ENCODE peak calls at places on chromosomes 5 and 9, in five cellular contexts. One of them, this sample, is unnamed.

GRCh38 chr9:18610956-18611355 is 137.0 kb downstream of the ADAMTSL1 start:
- DNase-seq in H9: no peak
- DNase-seq in neuronal stem cell: no peak
- DNase-seq in H1: no peak
- DNase-seq in trophoblast cell: no peak
- DNase-seq in this sample: no peak

GRCh38 chr5:84381501-84382362 is 2.9 kb downstream of the EDIL3 start:
- DNase-seq in H9: no peak
- DNase-seq in trophoblast cell: no peak
- DNase-seq in neuronal stem cell: no peak
- DNase-seq in H1: no peak
- DNase-seq in this sample: peak; percentile 62

GRCh38 chr9:119322137-119322695 is 47.0 kb downstream of the BRINP1 start:
- DNase-seq in trophoblast cell: no peak
- DNase-seq in H1: no peak
- DNase-seq in H9: no peak
- DNase-seq in neuronal stem cell: no peak
- DNase-seq in this sample: peak; percentile 2

GRCh38 chr9:81686614-81687520 is 2.5 kb downstream of the TLE1 start:
- DNase-seq in H1: peak; percentile 81
- DNase-seq in neuronal stem cell: peak; percentile 82
- DNase-seq in H9: peak; percentile 87
- DNase-seq in trophoblast cell: peak; percentile 71
- DNase-seq in this sample: peak; percentile 88

GRCh38 chr9:132267660-132268059 is 87.1 kb downstream of the SETX start:
- DNase-seq in H9: no peak
- DNase-seq in neuronal stem cell: no peak
- DNase-seq in trophoblast cell: no peak
- DNase-seq in H1: peak; percentile 23
- DNase-seq in this sample: no peak

GRCh38 chr9:95499101-95499676 is 17.6 kb downstream of the PTCH1 start:
- DNase-seq in neuronal stem cell: no peak
- DNase-seq in H1: no peak
- DNase-seq in trophoblast cell: no peak
- DNase-seq in H9: no peak
- DNase-seq in this sample: no peak

GRCh38 chr9:135990468-135991429 is 29.6 kb upstream of the UBAC1 start:
- DNase-seq in trophoblast cell: no peak
- DNase-seq in H9: peak; percentile 78
- DNase-seq in H1: no peak
- DNase-seq in neuronal stem cell: peak; percentile 65
- DNase-seq in this sample: peak; percentile 51

GRCh38 chr5:122183098-122183794 is 53.9 kb downstream of the ZNF474 start:
- DNase-seq in H1: no peak
- DNase-seq in trophoblast cell: no peak
- DNase-seq in H9: no peak
- DNase-seq in neuronal stem cell: no peak
- DNase-seq in this sample: no peak

GRCh38 chr9:116998305-116998704 is 311.2 kb downstream of the TRIM32 start:
- DNase-seq in H9: no peak
- DNase-seq in neuronal stem cell: peak; percentile 54
- DNase-seq in trophoblast cell: no peak
- DNase-seq in H1: no peak
- DNase-seq in this sample: peak; percentile 55

GRCh38 chr5:144794922-144795321 is 624.2 kb downstream of the KCTD16 start:
- DNase-seq in H1: no peak
- DNase-seq in trophoblast cell: no peak
- DNase-seq in H9: no peak
- DNase-seq in neuronal stem cell: no peak
- DNase-seq in this sample: peak; percentile 1

GRCh38 chr5:34653708-34654107 is 2.4 kb upstream of the RAI14 start:
- DNase-seq in neuronal stem cell: no peak
- DNase-seq in H9: no peak
- DNase-seq in trophoblast cell: no peak
- DNase-seq in H1: no peak
- DNase-seq in this sample: no peak

GRCh38 chr9:35070823-35071813 is 1.3 kb downstream of the VCP start:
- DNase-seq in trophoblast cell: no peak
- DNase-seq in H1: no peak
- DNase-seq in H9: no peak
- DNase-seq in neuronal stem cell: no peak
- DNase-seq in this sample: no peak

GRCh38 chr5:122967085-122967484 is 69.4 kb downstream of the PPIC start:
- DNase-seq in H1: no peak
- DNase-seq in trophoblast cell: no peak
- DNase-seq in H9: no peak
- DNase-seq in neuronal stem cell: no peak
- DNase-seq in this sample: no peak

GRCh38 chr5:153798830-153799229 is 239.9 kb downstream of the FAM114A2 start:
- DNase-seq in H9: no peak
- DNase-seq in neuronal stem cell: no peak
- DNase-seq in trophoblast cell: no peak
- DNase-seq in H1: no peak
- DNase-seq in this sample: no peak

GRCh38 chr5:134143964-134144941 is 29.8 kb downstream of the TCF7 start:
- DNase-seq in trophoblast cell: peak; percentile 69
- DNase-seq in H1: peak; percentile 17
- DNase-seq in neuronal stem cell: no peak
- DNase-seq in H9: no peak
- DNase-seq in this sample: no peak

GRCh38 chr5:134145779-134146581 is 30.8 kb downstream of the SKP1 start:
- DNase-seq in H9: peak; percentile 88
- DNase-seq in trophoblast cell: peak; percentile 86
- DNase-seq in neuronal stem cell: peak; percentile 81
- DNase-seq in H1: peak; percentile 94
- DNase-seq in this sample: peak; percentile 81

GRCh38 chr5:134143431-134143830 is 28.9 kb downstream of the TCF7 start:
- DNase-seq in H1: peak; percentile 38
- DNase-seq in neuronal stem cell: no peak
- DNase-seq in trophoblast cell: no peak
- DNase-seq in H9: no peak
- DNase-seq in this sample: no peak

GRCh38 chr5:134146651-134147544 is 29.9 kb downstream of the SKP1 start:
- DNase-seq in trophoblast cell: no peak
- DNase-seq in H9: no peak
- DNase-seq in neuronal stem cell: no peak
- DNase-seq in H1: peak; percentile 32
- DNase-seq in this sample: no peak

GRCh38 chr5:134145061-134145757 is 30.7 kb downstream of the TCF7 start:
- DNase-seq in neuronal stem cell: no peak
- DNase-seq in H1: no peak
- DNase-seq in H9: no peak
- DNase-seq in trophoblast cell: no peak
- DNase-seq in this sample: no peak
- H2BK12ac ChIP-seq in neuronal stem cell: no peak overlapping the region
- H2BK12ac ChIP-seq in H1: no peak overlapping the region
- H2BK12ac ChIP-seq in H9: no peak overlapping the region
- H2BK12ac ChIP-seq in trophoblast cell: no peak overlapping the region
- H2BK12ac ChIP-seq in this sample: no peak overlapping the region

DNA sequence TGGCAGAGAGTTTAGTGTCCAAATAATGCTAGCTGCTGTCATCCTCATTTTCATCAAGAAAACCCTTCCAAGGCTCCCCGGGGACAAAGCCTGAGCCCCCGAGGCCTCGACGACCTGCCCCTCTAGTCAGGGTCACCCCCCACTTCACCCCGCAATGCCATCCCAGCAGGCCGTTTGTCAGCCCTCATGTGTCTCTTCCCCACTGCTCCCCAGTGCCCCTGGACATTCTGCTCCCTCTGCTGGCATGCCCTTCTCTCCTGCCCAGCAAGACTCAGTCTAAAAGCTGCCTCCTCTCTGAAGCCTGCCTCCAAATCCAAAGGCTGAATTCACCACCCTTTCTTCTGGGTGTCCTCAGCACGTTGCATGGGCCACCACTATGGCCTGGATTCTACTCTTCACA is 59.3 kb downstream of the PAX5 start:
- DNase-seq in H1: peak; percentile 41
- DNase-seq in neuronal stem cell: no peak
- DNase-seq in H9: peak; percentile 33
- DNase-seq in trophoblast cell: no peak
- DNase-seq in this sample: no peak
- H2BK12ac ChIP-seq in H1: no peak overlapping the region
- H2BK12ac ChIP-seq in neuronal stem cell: no peak overlapping the region
- H2BK12ac ChIP-seq in H9: no peak overlapping the region
- H2BK12ac ChIP-seq in trophoblast cell: no peak overlapping the region
- H2BK12ac ChIP-seq in this sample: no peak overlapping the region

DNA sequence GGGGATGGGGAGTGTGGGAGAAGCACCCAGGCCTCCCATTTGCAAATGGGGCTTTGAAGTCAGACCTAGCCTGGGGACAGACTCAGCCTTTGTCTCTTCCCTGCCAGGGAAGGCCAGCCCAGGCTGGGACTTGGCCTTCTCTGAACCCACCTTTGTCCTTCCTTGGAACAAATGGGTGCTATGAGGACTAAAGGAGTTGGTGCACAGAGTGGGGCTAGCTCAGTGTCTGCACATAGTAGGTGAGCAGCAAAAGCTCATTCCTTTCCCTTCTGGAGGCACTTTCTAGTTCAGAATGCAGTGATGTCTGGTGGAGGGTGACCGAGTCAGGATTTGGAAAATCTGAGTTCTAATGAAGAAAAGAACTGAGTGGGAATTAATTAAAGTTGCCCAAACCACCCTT is 37.2 kb downstream of the COL27A1 start:
- DNase-seq in neuronal stem cell: no peak
- DNase-seq in H1: no peak
- DNase-seq in H9: no peak
- DNase-seq in trophoblast cell: no peak
- DNase-seq in this sample: no peak
- H2BK12ac ChIP-seq in neuronal stem cell: no peak overlapping the region
- H2BK12ac ChIP-seq in H1: no peak overlapping the region
- H2BK12ac ChIP-seq in H9: no peak overlapping the region
- H2BK12ac ChIP-seq in trophoblast cell: no peak overlapping the region
- H2BK12ac ChIP-seq in this sample: no peak overlapping the region

DNA sequence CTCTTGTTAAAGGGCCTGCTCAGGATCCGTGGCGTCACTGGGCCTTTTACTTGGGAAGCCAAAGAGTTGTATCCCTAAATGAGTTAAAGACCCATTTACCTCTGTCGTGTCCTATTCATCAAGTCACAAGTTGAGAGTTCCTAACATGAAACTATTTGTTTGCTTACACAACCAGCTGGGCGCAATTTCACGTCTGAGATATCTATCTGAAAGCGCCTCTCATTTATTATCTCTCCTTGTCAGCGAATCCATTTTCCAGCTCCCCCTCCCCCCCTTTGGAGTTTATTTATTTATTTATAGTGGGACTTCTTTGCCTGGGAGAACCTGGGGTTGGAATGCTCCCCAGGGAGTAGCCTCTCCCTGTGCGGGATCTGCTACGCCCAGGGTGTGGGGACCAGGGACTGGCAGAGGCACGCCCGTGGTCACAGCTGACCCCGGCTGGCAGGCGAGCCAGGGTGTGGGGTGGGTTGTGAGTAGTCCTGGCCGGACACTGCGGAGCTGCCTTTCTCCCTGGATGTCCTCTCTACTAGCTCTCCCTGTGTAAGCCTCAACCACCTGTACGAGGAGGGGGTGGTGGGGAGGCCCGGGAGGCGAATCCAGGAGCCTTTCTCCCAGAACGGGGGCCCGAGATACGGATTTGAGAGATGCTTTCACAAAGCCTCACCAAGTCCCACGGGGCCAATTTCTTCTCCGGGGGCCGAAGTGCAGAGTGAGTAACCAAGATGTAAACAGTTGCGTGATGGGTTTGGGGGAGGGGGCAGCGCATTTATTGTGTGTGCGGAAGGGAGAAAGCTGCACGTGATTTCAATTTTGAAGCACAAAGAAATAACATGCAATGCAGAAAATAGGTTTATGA is 15.3 kb downstream of the NR2F1 start:
- DNase-seq in H9: no peak
- DNase-seq in trophoblast cell: no peak
- DNase-seq in neuronal stem cell: no peak
- DNase-seq in H1: no peak
- DNase-seq in this sample: peak; percentile 53
- H2BK12ac ChIP-seq in H9: no peak overlapping the region
- H2BK12ac ChIP-seq in trophoblast cell: no peak overlapping the region
- H2BK12ac ChIP-seq in neuronal stem cell: no peak overlapping the region
- H2BK12ac ChIP-seq in H1: no peak overlapping the region
- H2BK12ac ChIP-seq in this sample: no peak overlapping the region

GRCh38 chr5:15573594-15573993 is 73.6 kb downstream of the FBXL7 start:
- DNase-seq in H1: no peak
- DNase-seq in neuronal stem cell: no peak
- DNase-seq in H9: no peak
- DNase-seq in trophoblast cell: no peak
- DNase-seq in this sample: peak; percentile 10
- H2BK12ac ChIP-seq in H1: no peak overlapping the region
- H2BK12ac ChIP-seq in neuronal stem cell: no peak overlapping the region
- H2BK12ac ChIP-seq in H9: no peak overlapping the region
- H2BK12ac ChIP-seq in trophoblast cell: no peak overlapping the region
- H2BK12ac ChIP-seq in this sample: no peak overlapping the region

GRCh38 chr9:109861499-109861898 is 81.5 kb downstream of the PALM2AKAP2 start:
- DNase-seq in H9: no peak
- DNase-seq in H1: no peak
- DNase-seq in neuronal stem cell: no peak
- DNase-seq in trophoblast cell: no peak
- DNase-seq in this sample: peak; percentile 17

GRCh38 chr9:109863961-109864360 is 84.0 kb downstream of the PALM2AKAP2 start:
- DNase-seq in trophoblast cell: no peak
- DNase-seq in H9: no peak
- DNase-seq in H1: no peak
- DNase-seq in neuronal stem cell: no peak
- DNase-seq in this sample: peak; percentile 55

GRCh38 chr9:109862452-109862851 is 82.5 kb downstream of the PALM2AKAP2 start:
- DNase-seq in trophoblast cell: no peak
- DNase-seq in neuronal stem cell: no peak
- DNase-seq in H1: no peak
- DNase-seq in H9: no peak
- DNase-seq in this sample: no peak

GRCh38 chr9:109859447-109859846 is 79.4 kb downstream of the PALM2AKAP2 start:
- DNase-seq in H9: no peak
- DNase-seq in trophoblast cell: no peak
- DNase-seq in H1: no peak
- DNase-seq in neuronal stem cell: no peak
- DNase-seq in this sample: no peak

DNA sequence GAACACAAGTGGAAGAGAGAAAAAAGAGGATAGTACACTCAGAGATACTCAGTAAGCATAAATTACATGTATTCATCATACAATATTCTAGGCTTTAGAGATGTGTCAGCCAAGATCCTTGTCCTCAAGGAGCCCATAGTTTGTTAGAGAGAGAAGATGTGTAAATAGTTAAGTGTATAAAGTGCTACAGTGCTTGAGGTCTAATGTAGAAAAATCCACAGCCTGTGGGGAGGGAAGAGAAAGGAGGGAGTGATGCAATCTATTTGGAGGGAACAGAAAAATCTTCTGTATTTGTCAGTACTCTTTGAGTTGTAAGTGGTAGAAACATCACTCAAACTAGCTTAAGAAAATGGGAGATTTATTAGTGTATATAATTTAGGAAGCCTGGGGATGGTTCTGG is 81.9 kb downstream of the PALM2AKAP2 start:
- DNase-seq in H1: no peak
- DNase-seq in neuronal stem cell: no peak
- DNase-seq in trophoblast cell: no peak
- DNase-seq in H9: no peak
- DNase-seq in this sample: peak; percentile 56
- H2BK12ac ChIP-seq in H1: no peak overlapping the region
- H2BK12ac ChIP-seq in neuronal stem cell: no peak overlapping the region
- H2BK12ac ChIP-seq in trophoblast cell: no peak overlapping the region
- H2BK12ac ChIP-seq in H9: no peak overlapping the region
- H2BK12ac ChIP-seq in this sample: no peak overlapping the region

GRCh38 chr9:112570731-112571167 is 84.1 kb downstream of the KIAA1958 start:
- DNase-seq in H9: no peak
- DNase-seq in neuronal stem cell: no peak
- DNase-seq in H1: no peak
- DNase-seq in trophoblast cell: no peak
- DNase-seq in this sample: no peak
- H2BK12ac ChIP-seq in H9: no peak overlapping the region
- H2BK12ac ChIP-seq in neuronal stem cell: no peak overlapping the region
- H2BK12ac ChIP-seq in H1: no peak overlapping the region
- H2BK12ac ChIP-seq in trophoblast cell: no peak overlapping the region
- H2BK12ac ChIP-seq in this sample: no peak overlapping the region